ENCODE peak calls at places on chromosomes 13 and 19, in five cellular contexts. O is endodermal cell; P is neural progenitor cell; U is adrenal gland; Q is CD8-positive, alpha-beta T cell. K is an unnamed sample.
A peak's percentile ranks its signal among the peaks of the same experiment; 100 is the strongest.

GRCh38 chr13:18952225-18953016 is 229.2 kb downstream of the TUBA3C start:
- DNase-seq in O (no peak), P (no peak), U (no peak), Q (no peak), K (no peak)

GRCh38 chr13:54029720-54030119 is 1001.1 kb downstream of the OLFM4 start:
- DNase-seq in O (no peak), P (no peak), U (no peak), Q (no peak), K (no peak)

GRCh38 chr19:2150794-2151338 is 500 bp downstream of the AP3D1 start:
- DNase-seq in O (no peak), P (peak; percentile 56), U (no peak), Q (no peak), K (peak; percentile 33)

GRCh38 chr19:50933640-50934039 is 19.2 kb downstream of the KLK5 start:
- DNase-seq in O (no peak), P (no peak), U (no peak), Q (no peak), K (no peak)

GRCh38 chr19:12092065-12092867 is 27.7 kb downstream of the ZNF844 start:
- DNase-seq in O (peak; percentile 97), P (peak; percentile 94), U (peak; percentile 87), Q (peak; percentile 49), K (peak; percentile 27)

GRCh38 chr19:38394488-38394887 is 6.0 kb downstream of the SPRED3 start:
- DNase-seq in O (peak; percentile 98), P (peak; percentile 86), U (no peak), Q (peak; percentile 68), K (no peak)

GRCh38 chr13:109629737-109630136 is 156.6 kb downstream of the IRS2 start:
- DNase-seq in O (no peak), P (no peak), U (no peak), Q (no peak), K (no peak)

GRCh38 chr13:106573279-106573831 is 5.4 kb upstream of the ARGLU1 start:
- DNase-seq in O (no peak), P (no peak), U (peak; percentile 29), Q (no peak), K (no peak)

GRCh38 chr13:52414963-52415362 is 9.0 kb upstream of the THSD1 start:
- DNase-seq in O (no peak), P (no peak), U (no peak), Q (no peak), K (no peak)

GRCh38 chr19:50510121-50510670 is 795 bp downstream of the JOSD2 start:
- DNase-seq in O (no peak), P (peak; percentile 35), U (no peak), Q (no peak), K (no peak)

GRCh38 chr13:48333976-48334375 is 30.4 kb downstream of the RB1 start:
- DNase-seq in O (no peak), P (no peak), U (no peak), Q (no peak), K (no peak)

GRCh38 chr13:106566682-106567420 is 1.1 kb downstream of the ARGLU1 start:
- DNase-seq in O (peak; percentile 79), P (peak; percentile 62), U (peak; percentile 69), Q (no peak), K (peak; percentile 54)

GRCh38 chr19:5718579-5719273 is 1.2 kb downstream of the LONP1 start:
- DNase-seq in O (no peak), P (no peak), U (peak; percentile 82), Q (no peak), K (no peak)

GRCh38 chr19:5651361-5651760 is 28.5 kb downstream of the SAFB start:
- DNase-seq in O (no peak), P (no peak), U (no peak), Q (no peak), K (no peak)

GRCh38 chr13:94239135-94239534 is 240.3 kb downstream of the DCT start:
- DNase-seq in O (no peak), P (no peak), U (no peak), Q (no peak), K (no peak)

GRCh38 chr19:35442091-35442490 is 6.0 kb upstream of the FFAR2 start:
- DNase-seq in O (no peak), P (no peak), U (peak; percentile 30), Q (no peak), K (no peak)

GRCh38 chr13:112072531-112073244 is 5.7 kb downstream of the SOX1 start:
- DNase-seq in O (peak; percentile 91), P (peak; percentile 88), U (no peak), Q (no peak), K (no peak)

GRCh38 chr13:24215007-24215633 is 54.6 kb downstream of the SPATA13 start:
- DNase-seq in O (no peak), P (no peak), U (no peak), Q (no peak), K (no peak)

DNA sequence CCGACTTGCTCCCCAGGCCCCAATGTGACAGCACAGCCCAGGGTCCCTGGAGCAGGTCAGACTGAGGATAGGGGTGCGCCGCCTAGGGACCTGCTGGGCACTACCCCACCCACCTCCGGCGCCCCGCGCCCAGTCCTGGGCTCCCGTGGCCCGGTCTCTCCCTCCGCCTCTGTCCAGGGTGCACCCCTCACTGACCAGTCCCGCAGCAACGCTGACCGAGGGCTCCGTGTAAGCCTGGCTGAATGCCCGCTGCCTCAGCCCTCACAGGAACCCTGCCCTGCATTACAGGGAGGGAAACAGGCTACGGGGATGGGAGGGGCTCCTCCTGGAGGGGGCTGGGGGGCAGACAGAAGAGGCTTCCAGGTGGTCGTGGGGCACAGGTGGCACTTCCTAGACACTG is 31.7 kb downstream of the GPX4 start:
- DNase-seq in O (no peak), P (no peak), U (no peak), Q (no peak), K (no peak)
- H3K4me1 ChIP-seq in O (no peaks in the 10 kb centered on the region), P (peaks cover 19% of the 10 kb centered on the region), U (peaks cover 46% of the 10 kb centered on the region), Q (peaks cover 30% of the 10 kb centered on the region), K (peaks cover 29% of the 10 kb centered on the region)

DNA sequence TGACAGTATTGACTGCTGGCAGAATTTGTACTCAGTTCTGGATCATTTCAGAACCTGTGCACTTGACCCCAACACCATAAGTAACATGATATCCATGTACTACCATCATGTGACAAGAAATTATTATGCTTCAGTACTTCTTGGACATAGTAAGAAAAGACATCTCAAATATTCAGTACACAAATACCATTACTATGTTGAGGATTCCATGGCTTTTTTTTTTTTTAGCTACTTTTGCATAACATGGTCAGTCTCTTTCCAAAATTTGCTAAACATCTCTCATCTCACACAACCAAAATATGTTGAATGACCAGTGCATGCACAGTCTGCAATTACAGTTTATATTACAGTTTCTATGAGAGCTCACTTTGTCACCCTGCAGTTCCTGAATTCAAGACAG is 85.3 kb downstream of the FLT1 start:
- DNase-seq in O (no peak), P (no peak), U (no peak), Q (no peak), K (no peak)
- H3K27me3 ChIP-seq in O (no peaks in the 10 kb centered on the region), P (no peaks in the 10 kb centered on the region), U (no peaks in the 10 kb centered on the region), Q (no peaks in the 10 kb centered on the region), K (no peaks in the 10 kb centered on the region)

DNA sequence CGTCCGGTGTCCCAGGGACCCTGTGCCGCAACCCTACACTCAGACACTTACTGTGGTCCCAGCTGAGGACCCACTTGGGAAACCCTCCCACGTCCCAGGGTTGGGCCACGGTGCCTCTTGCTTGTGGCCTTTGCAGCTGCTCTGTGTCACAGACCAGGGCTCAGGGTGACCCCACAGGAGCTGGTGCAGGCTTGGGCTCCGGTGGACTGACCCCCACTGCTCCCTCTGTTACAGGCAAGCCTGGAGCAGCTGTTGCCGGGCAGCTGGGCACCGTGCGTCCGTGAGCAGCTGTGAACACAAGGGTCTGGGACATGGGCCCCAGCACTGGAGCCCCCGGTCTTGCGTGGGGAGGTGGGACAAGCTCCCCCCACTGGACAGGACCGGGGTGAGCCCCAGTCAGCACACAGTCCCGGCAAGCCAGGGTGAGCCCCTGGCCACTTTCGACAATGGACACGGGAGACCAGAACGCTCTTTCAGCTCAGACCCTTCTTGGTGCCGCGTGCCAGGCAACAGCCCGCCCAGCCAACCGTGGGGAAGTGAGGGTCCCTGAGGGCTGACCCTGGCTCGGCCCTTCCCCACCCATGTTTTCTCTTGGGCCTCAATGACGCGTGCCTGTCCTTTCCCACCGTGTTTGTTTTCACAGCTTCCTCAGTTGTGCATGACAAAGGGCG is 65.7 kb upstream of the C13orf46 start:
- DNase-seq in O (no peak), P (no peak), U (no peak), Q (no peak), K (no peak)
- H3K36me3 ChIP-seq in O (no peaks in the 10 kb centered on the region), P (no peaks in the 10 kb centered on the region), U (no peaks in the 10 kb centered on the region), Q (peaks cover 60% of the 10 kb centered on the region), K (peaks cover 26% of the 10 kb centered on the region)

GRCh38 chr19:39919976-39920375 is 14.5 kb downstream of the FCGBP start:
- DNase-seq in O (no peak), P (no peak), U (no peak), Q (no peak), K (no peak)
- H3K4me1 ChIP-seq in O (no peaks in the 10 kb centered on the region), P (no peaks in the 10 kb centered on the region), U (no peaks in the 10 kb centered on the region), Q (no peaks in the 10 kb centered on the region), K (no peaks in the 10 kb centered on the region)